ENCODE peak calls at places on chromosome 9, in six cellular contexts. One of them, this sample, is unnamed.

GRCh38 chr9:133199648-133200321 is 9.3 kb downstream of the OBP2B start:
- DNase-seq in CD8-positive, alpha-beta T cell: no peak
- DNase-seq in IMR-90: no peak
- DNase-seq in substantia nigra: no peak
- DNase-seq in CD8-positive, alpha-beta memory T cell: peak
- DNase-seq in effector memory CD4-positive, alpha-beta T cell: no peak
- DNase-seq in this sample: peak

GRCh38 chr9:93122721-93123221 is 11.3 kb downstream of the NINJ1 start:
- DNase-seq in CD8-positive, alpha-beta T cell: no peak
- DNase-seq in IMR-90: no peak
- DNase-seq in substantia nigra: no peak
- DNase-seq in CD8-positive, alpha-beta memory T cell: no peak
- DNase-seq in effector memory CD4-positive, alpha-beta T cell: no peak
- DNase-seq in this sample: no peak

GRCh38 chr9:33263131-33263935 is 1.2 kb downstream of the BAG1 start:
- DNase-seq in CD8-positive, alpha-beta T cell: no peak
- DNase-seq in IMR-90: no peak
- DNase-seq in substantia nigra: peak
- DNase-seq in CD8-positive, alpha-beta memory T cell: no peak
- DNase-seq in effector memory CD4-positive, alpha-beta T cell: no peak
- DNase-seq in this sample: no peak

GRCh38 chr9:117656007-117656406 is 48.2 kb upstream of the TLR4 start:
- DNase-seq in CD8-positive, alpha-beta T cell: no peak
- DNase-seq in IMR-90: no peak
- DNase-seq in substantia nigra: no peak
- DNase-seq in CD8-positive, alpha-beta memory T cell: no peak
- DNase-seq in effector memory CD4-positive, alpha-beta T cell: no peak
- DNase-seq in this sample: no peak

GRCh38 chr9:114030364-114030763 is 47.7 kb downstream of the AMBP start:
- DNase-seq in CD8-positive, alpha-beta T cell: no peak
- DNase-seq in IMR-90: no peak
- DNase-seq in substantia nigra: no peak
- DNase-seq in CD8-positive, alpha-beta memory T cell: no peak
- DNase-seq in effector memory CD4-positive, alpha-beta T cell: no peak
- DNase-seq in this sample: no peak

GRCh38 chr9:100111235-100111634 is 12.2 kb downstream of the INVS start:
- DNase-seq in CD8-positive, alpha-beta T cell: no peak
- DNase-seq in IMR-90: peak
- DNase-seq in substantia nigra: peak
- DNase-seq in CD8-positive, alpha-beta memory T cell: no peak
- DNase-seq in effector memory CD4-positive, alpha-beta T cell: no peak
- DNase-seq in this sample: peak

GRCh38 chr9:9942764-9943424 is 669.9 kb downstream of the PTPRD start:
- DNase-seq in CD8-positive, alpha-beta T cell: peak
- DNase-seq in IMR-90: peak
- DNase-seq in substantia nigra: peak
- DNase-seq in CD8-positive, alpha-beta memory T cell: peak
- DNase-seq in effector memory CD4-positive, alpha-beta T cell: no peak
- DNase-seq in this sample: peak

GRCh38 chr9:77092536-77092935 is 73.1 kb downstream of the FOXB2 start:
- DNase-seq in CD8-positive, alpha-beta T cell: no peak
- DNase-seq in IMR-90: no peak
- DNase-seq in substantia nigra: no peak
- DNase-seq in CD8-positive, alpha-beta memory T cell: no peak
- DNase-seq in effector memory CD4-positive, alpha-beta T cell: no peak
- DNase-seq in this sample: no peak

GRCh38 chr9:31597977-31598376 is 786.5 kb upstream of the ACO1 start:
- DNase-seq in CD8-positive, alpha-beta T cell: no peak
- DNase-seq in IMR-90: no peak
- DNase-seq in substantia nigra: no peak
- DNase-seq in CD8-positive, alpha-beta memory T cell: peak
- DNase-seq in effector memory CD4-positive, alpha-beta T cell: no peak
- DNase-seq in this sample: no peak

GRCh38 chr9:84170521-84171141 is 169.9 kb downstream of the SLC28A3 start:
- DNase-seq in CD8-positive, alpha-beta T cell: no peak
- DNase-seq in IMR-90: peak
- DNase-seq in substantia nigra: no peak
- DNase-seq in CD8-positive, alpha-beta memory T cell: no peak
- DNase-seq in effector memory CD4-positive, alpha-beta T cell: no peak
- DNase-seq in this sample: no peak

GRCh38 chr9:118395415-118395814 is 691.2 kb downstream of the TLR4 start:
- DNase-seq in CD8-positive, alpha-beta T cell: no peak
- DNase-seq in IMR-90: no peak
- DNase-seq in substantia nigra: no peak
- DNase-seq in CD8-positive, alpha-beta memory T cell: no peak
- DNase-seq in effector memory CD4-positive, alpha-beta T cell: no peak
- DNase-seq in this sample: no peak

GRCh38 chr9:78985084-78985738 is 586.6 kb upstream of the TLE4 start:
- DNase-seq in CD8-positive, alpha-beta T cell: no peak
- DNase-seq in IMR-90: peak
- DNase-seq in substantia nigra: no peak
- DNase-seq in CD8-positive, alpha-beta memory T cell: no peak
- DNase-seq in effector memory CD4-positive, alpha-beta T cell: no peak
- DNase-seq in this sample: no peak

GRCh38 chr9:75142208-75142607 is 53.9 kb downstream of the OSTF1 start:
- DNase-seq in CD8-positive, alpha-beta T cell: no peak
- DNase-seq in IMR-90: no peak
- DNase-seq in substantia nigra: no peak
- DNase-seq in CD8-positive, alpha-beta memory T cell: no peak
- DNase-seq in effector memory CD4-positive, alpha-beta T cell: no peak
- DNase-seq in this sample: no peak
- H3K27ac ChIP-seq in CD8-positive, alpha-beta T cell: no peak
- H3K27ac ChIP-seq in IMR-90: no peak
- H3K27ac ChIP-seq in substantia nigra: no peak
- H3K27ac ChIP-seq in CD8-positive, alpha-beta memory T cell: no peak
- H3K27ac ChIP-seq in effector memory CD4-positive, alpha-beta T cell: no peak
- H3K27ac ChIP-seq in this sample: no peak

GRCh38 chr9:121373401-121373769 is 3.3 kb upstream of the STOM start:
- DNase-seq in CD8-positive, alpha-beta T cell: no peak
- DNase-seq in IMR-90: peak
- DNase-seq in substantia nigra: no peak
- DNase-seq in CD8-positive, alpha-beta memory T cell: no peak
- DNase-seq in effector memory CD4-positive, alpha-beta T cell: no peak
- DNase-seq in this sample: no peak
- H3K27ac ChIP-seq in CD8-positive, alpha-beta T cell: no peak
- H3K27ac ChIP-seq in IMR-90: peak
- H3K27ac ChIP-seq in substantia nigra: peak
- H3K27ac ChIP-seq in CD8-positive, alpha-beta memory T cell: no peak
- H3K27ac ChIP-seq in effector memory CD4-positive, alpha-beta T cell: no peak
- H3K27ac ChIP-seq in this sample: no peak

GRCh38 chr9:89887286-89887685 is 282.5 kb downstream of the GADD45G start:
- DNase-seq in CD8-positive, alpha-beta T cell: no peak
- DNase-seq in IMR-90: no peak
- DNase-seq in substantia nigra: no peak
- DNase-seq in CD8-positive, alpha-beta memory T cell: no peak
- DNase-seq in effector memory CD4-positive, alpha-beta T cell: no peak
- DNase-seq in this sample: no peak
- H3K27ac ChIP-seq in CD8-positive, alpha-beta T cell: no peak
- H3K27ac ChIP-seq in IMR-90: no peak
- H3K27ac ChIP-seq in substantia nigra: no peak
- H3K27ac ChIP-seq in CD8-positive, alpha-beta memory T cell: no peak
- H3K27ac ChIP-seq in effector memory CD4-positive, alpha-beta T cell: no peak
- H3K27ac ChIP-seq in this sample: no peak

GRCh38 chr9:69165581-69165980 is 8.5 kb upstream of the TJP2 start:
- DNase-seq in CD8-positive, alpha-beta T cell: no peak
- DNase-seq in IMR-90: no peak
- DNase-seq in substantia nigra: no peak
- DNase-seq in CD8-positive, alpha-beta memory T cell: no peak
- DNase-seq in effector memory CD4-positive, alpha-beta T cell: no peak
- DNase-seq in this sample: no peak
- H3K27ac ChIP-seq in CD8-positive, alpha-beta T cell: no peak
- H3K27ac ChIP-seq in IMR-90: no peak
- H3K27ac ChIP-seq in substantia nigra: no peak
- H3K27ac ChIP-seq in CD8-positive, alpha-beta memory T cell: no peak
- H3K27ac ChIP-seq in effector memory CD4-positive, alpha-beta T cell: no peak
- H3K27ac ChIP-seq in this sample: no peak

GRCh38 chr9:130030821-130031481 is 12.0 kb downstream of the FNBP1 start:
- DNase-seq in CD8-positive, alpha-beta T cell: no peak
- DNase-seq in IMR-90: no peak
- DNase-seq in substantia nigra: no peak
- DNase-seq in CD8-positive, alpha-beta memory T cell: no peak
- DNase-seq in effector memory CD4-positive, alpha-beta T cell: no peak
- DNase-seq in this sample: no peak
- H3K27ac ChIP-seq in CD8-positive, alpha-beta T cell: no peak
- H3K27ac ChIP-seq in IMR-90: no peak
- H3K27ac ChIP-seq in substantia nigra: no peak
- H3K27ac ChIP-seq in CD8-positive, alpha-beta memory T cell: no peak
- H3K27ac ChIP-seq in effector memory CD4-positive, alpha-beta T cell: peak
- H3K27ac ChIP-seq in this sample: no peak

GRCh38 chr9:134338394-134339182 is 12.3 kb downstream of the RXRA start:
- DNase-seq in CD8-positive, alpha-beta T cell: no peak
- DNase-seq in IMR-90: no peak
- DNase-seq in substantia nigra: peak
- DNase-seq in CD8-positive, alpha-beta memory T cell: no peak
- DNase-seq in effector memory CD4-positive, alpha-beta T cell: no peak
- DNase-seq in this sample: no peak
- H3K27ac ChIP-seq in CD8-positive, alpha-beta T cell: no peak
- H3K27ac ChIP-seq in IMR-90: no peak
- H3K27ac ChIP-seq in substantia nigra: peak
- H3K27ac ChIP-seq in CD8-positive, alpha-beta memory T cell: peak
- H3K27ac ChIP-seq in effector memory CD4-positive, alpha-beta T cell: no peak
- H3K27ac ChIP-seq in this sample: no peak

GRCh38 chr9:137665226-137665625 is 46.4 kb downstream of the EHMT1 start:
- DNase-seq in CD8-positive, alpha-beta T cell: no peak
- DNase-seq in IMR-90: no peak
- DNase-seq in substantia nigra: no peak
- DNase-seq in CD8-positive, alpha-beta memory T cell: no peak
- DNase-seq in effector memory CD4-positive, alpha-beta T cell: no peak
- DNase-seq in this sample: no peak
- H3K27ac ChIP-seq in CD8-positive, alpha-beta T cell: no peak
- H3K27ac ChIP-seq in IMR-90: no peak
- H3K27ac ChIP-seq in substantia nigra: peak
- H3K27ac ChIP-seq in CD8-positive, alpha-beta memory T cell: no peak
- H3K27ac ChIP-seq in effector memory CD4-positive, alpha-beta T cell: no peak
- H3K27ac ChIP-seq in this sample: peak

GRCh38 chr9:36485647-36486453 is 85.8 kb upstream of the RNF38 start:
- DNase-seq in CD8-positive, alpha-beta T cell: no peak
- DNase-seq in IMR-90: peak
- DNase-seq in substantia nigra: no peak
- DNase-seq in CD8-positive, alpha-beta memory T cell: peak
- DNase-seq in effector memory CD4-positive, alpha-beta T cell: no peak
- DNase-seq in this sample: no peak

GRCh38 chr9:36487482-36488321 is 85.0 kb upstream of the MELK start:
- DNase-seq in CD8-positive, alpha-beta T cell: peak
- DNase-seq in IMR-90: peak
- DNase-seq in substantia nigra: peak
- DNase-seq in CD8-positive, alpha-beta memory T cell: peak
- DNase-seq in effector memory CD4-positive, alpha-beta T cell: peak
- DNase-seq in this sample: peak

GRCh38 chr9:36488322-36488838 is 84.3 kb upstream of the MELK start:
- DNase-seq in CD8-positive, alpha-beta T cell: peak
- DNase-seq in IMR-90: no peak
- DNase-seq in substantia nigra: no peak
- DNase-seq in CD8-positive, alpha-beta memory T cell: no peak
- DNase-seq in effector memory CD4-positive, alpha-beta T cell: no peak
- DNase-seq in this sample: no peak

GRCh38 chr9:36486454-36486932 is 86.2 kb upstream of the MELK start:
- DNase-seq in CD8-positive, alpha-beta T cell: peak
- DNase-seq in IMR-90: peak
- DNase-seq in substantia nigra: no peak
- DNase-seq in CD8-positive, alpha-beta memory T cell: no peak
- DNase-seq in effector memory CD4-positive, alpha-beta T cell: no peak
- DNase-seq in this sample: no peak

DNA sequence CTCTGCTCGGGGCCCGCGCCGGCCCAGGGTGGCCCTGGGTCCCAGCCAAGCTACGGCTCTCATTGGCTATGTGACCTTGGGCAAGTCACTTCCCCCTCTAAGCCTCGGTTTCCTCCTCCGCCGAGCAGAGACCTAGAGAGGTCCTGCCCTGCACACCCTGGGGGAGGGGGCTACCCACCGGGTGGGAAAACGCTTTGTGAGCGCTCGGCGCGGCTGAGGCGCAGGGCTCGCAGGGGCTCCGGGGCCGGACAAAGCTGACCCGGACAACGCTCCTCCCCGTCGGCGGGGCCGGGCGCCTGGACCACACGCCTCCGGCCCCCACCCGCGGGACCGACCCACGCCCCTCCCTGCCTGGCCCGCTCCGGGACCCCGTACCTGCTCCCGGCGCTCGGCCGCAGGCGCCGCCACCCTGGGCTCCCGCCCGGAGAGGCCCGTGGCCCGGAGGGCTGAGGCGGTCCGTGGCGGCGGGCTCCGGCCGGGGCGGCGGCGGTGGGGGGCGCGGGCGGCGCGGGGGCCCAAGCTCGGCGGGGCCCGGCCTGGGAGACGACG is 85.7 kb upstream of the MELK start:
- DNase-seq in CD8-positive, alpha-beta T cell: peak
- DNase-seq in IMR-90: no peak
- DNase-seq in substantia nigra: no peak
- DNase-seq in CD8-positive, alpha-beta memory T cell: peak
- DNase-seq in effector memory CD4-positive, alpha-beta T cell: no peak
- DNase-seq in this sample: no peak
- H3K27ac ChIP-seq in CD8-positive, alpha-beta T cell: peak
- H3K27ac ChIP-seq in IMR-90: peak
- H3K27ac ChIP-seq in substantia nigra: peak
- H3K27ac ChIP-seq in CD8-positive, alpha-beta memory T cell: peak
- H3K27ac ChIP-seq in effector memory CD4-positive, alpha-beta T cell: peak
- H3K27ac ChIP-seq in this sample: peak

GRCh38 chr9:111481885-111482636 is 2.1 kb downstream of the ECPAS start:
- DNase-seq in CD8-positive, alpha-beta T cell: no peak
- DNase-seq in IMR-90: peak
- DNase-seq in substantia nigra: no peak
- DNase-seq in CD8-positive, alpha-beta memory T cell: peak
- DNase-seq in effector memory CD4-positive, alpha-beta T cell: no peak
- DNase-seq in this sample: no peak
- H3K27ac ChIP-seq in CD8-positive, alpha-beta T cell: no peak
- H3K27ac ChIP-seq in IMR-90: peak
- H3K27ac ChIP-seq in substantia nigra: no peak
- H3K27ac ChIP-seq in CD8-positive, alpha-beta memory T cell: peak
- H3K27ac ChIP-seq in effector memory CD4-positive, alpha-beta T cell: peak
- H3K27ac ChIP-seq in this sample: peak

GRCh38 chr9:16519001-16519400 is 351.5 kb downstream of the BNC2 start:
- DNase-seq in CD8-positive, alpha-beta T cell: no peak
- DNase-seq in IMR-90: no peak
- DNase-seq in substantia nigra: no peak
- DNase-seq in CD8-positive, alpha-beta memory T cell: no peak
- DNase-seq in effector memory CD4-positive, alpha-beta T cell: no peak
- DNase-seq in this sample: no peak
- H3K27ac ChIP-seq in CD8-positive, alpha-beta T cell: no peak
- H3K27ac ChIP-seq in IMR-90: no peak
- H3K27ac ChIP-seq in substantia nigra: no peak
- H3K27ac ChIP-seq in CD8-positive, alpha-beta memory T cell: no peak
- H3K27ac ChIP-seq in effector memory CD4-positive, alpha-beta T cell: no peak
- H3K27ac ChIP-seq in this sample: no peak

This sample was measured in caudate nucleus.